ENCODE peak calls at places on chromosomes 6 and 20, in eight cellular contexts. I, N, D, M, F, O, C and E are unnamed samples.

GRCh38 chr20:11261533-11262000 is 587.8 kb upstream of the JAG1 start:
- DNase-seq in I (no peak), N (no peak), D (peak), M (no peak), F (peak), O (peak), C (no peak), E (no peak)

GRCh38 chr6:69705954-69706353 is 90.9 kb downstream of the LMBRD1 start:
- DNase-seq in I (no peak), N (no peak), D (no peak), M (no peak), F (no peak), O (no peak), C (no peak), E (no peak)

GRCh38 chr6:71410164-71410566 is 121.6 kb downstream of the OGFRL1 start:
- DNase-seq in I (no peak), N (no peak), D (no peak), M (no peak), F (peak), O (peak), C (no peak), E (no peak)

GRCh38 chr6:40346241-40346640 is 240.9 kb downstream of the LRFN2 start:
- DNase-seq in I (no peak), N (no peak), D (no peak), M (no peak), F (no peak), O (no peak), C (no peak), E (no peak)

GRCh38 chr6:13508711-13509705 is 21.6 kb upstream of the GFOD1 start:
- DNase-seq in I (peak), N (no peak), D (peak), M (peak), F (no peak), O (no peak), C (no peak), E (no peak)

GRCh38 chr20:20393770-20394169 is 25.9 kb downstream of the INSM1 start:
- DNase-seq in I (no peak), N (no peak), D (no peak), M (no peak), F (no peak), O (no peak), C (no peak), E (no peak)

GRCh38 chr6:130896249-130896648 is 69.0 kb downstream of the SMLR1 start:
- DNase-seq in I (no peak), N (no peak), D (no peak), M (no peak), F (no peak), O (no peak), C (no peak), E (no peak)

GRCh38 chr6:18151801-18152200 is 3.1 kb downstream of the TPMT start:
- DNase-seq in I (no peak), N (no peak), D (no peak), M (no peak), F (no peak), O (no peak), C (no peak), E (no peak)

GRCh38 chr6:125022391-125022989 is 60.3 kb downstream of the RNF217 start:
- DNase-seq in I (no peak), N (no peak), D (no peak), M (no peak), F (no peak), O (no peak), C (no peak), E (no peak)

GRCh38 chr6:33061987-33062386 is 11.5 kb downstream of the HLA-DPA1 start:
- DNase-seq in I (no peak), N (no peak), D (no peak), M (no peak), F (peak), O (peak), C (no peak), E (peak)

GRCh38 chr20:62320581-62321354 is 18.0 kb downstream of the ADRM1 start:
- DNase-seq in I (peak), N (no peak), D (no peak), M (no peak), F (no peak), O (peak), C (no peak), E (no peak)

GRCh38 chr20:61806314-61806713 is 259.4 kb downstream of the TAF4 start:
- DNase-seq in I (no peak), N (peak), D (no peak), M (no peak), F (no peak), O (no peak), C (no peak), E (peak)

GRCh38 chr6:3366596-3367413 is 90.0 kb downstream of the SLC22A23 start:
- DNase-seq in I (no peak), N (no peak), D (no peak), M (no peak), F (no peak), O (no peak), C (no peak), E (no peak)

GRCh38 chr6:36893976-36894932 is 8.5 kb downstream of the C6orf89 start:
- DNase-seq in I (no peak), N (no peak), D (no peak), M (no peak), F (peak), O (no peak), C (no peak), E (no peak)
- H3K4me3 ChIP-seq in I (no peak), N (no peak), D (no peak), M (no peak), F (no peak), O (no peak), C (no peak), E (no peak)

GRCh38 chr6:158388727-158389126 is 76.5 kb downstream of the TULP4 start:
- DNase-seq in I (no peak), N (no peak), D (no peak), M (no peak), F (no peak), O (peak), C (no peak), E (no peak)

GRCh38 chr6:158387578-158387977 is 75.3 kb downstream of the TULP4 start:
- DNase-seq in I (no peak), N (no peak), D (no peak), M (no peak), F (no peak), O (no peak), C (no peak), E (no peak)

GRCh38 chr6:158391276-158391675 is 79.0 kb downstream of the TULP4 start:
- DNase-seq in I (no peak), N (no peak), D (no peak), M (no peak), F (no peak), O (no peak), C (no peak), E (no peak)

GRCh38 chr6:158387036-158387435 is 74.8 kb downstream of the TULP4 start:
- DNase-seq in I (no peak), N (no peak), D (no peak), M (no peak), F (no peak), O (peak), C (no peak), E (no peak)

DNA sequence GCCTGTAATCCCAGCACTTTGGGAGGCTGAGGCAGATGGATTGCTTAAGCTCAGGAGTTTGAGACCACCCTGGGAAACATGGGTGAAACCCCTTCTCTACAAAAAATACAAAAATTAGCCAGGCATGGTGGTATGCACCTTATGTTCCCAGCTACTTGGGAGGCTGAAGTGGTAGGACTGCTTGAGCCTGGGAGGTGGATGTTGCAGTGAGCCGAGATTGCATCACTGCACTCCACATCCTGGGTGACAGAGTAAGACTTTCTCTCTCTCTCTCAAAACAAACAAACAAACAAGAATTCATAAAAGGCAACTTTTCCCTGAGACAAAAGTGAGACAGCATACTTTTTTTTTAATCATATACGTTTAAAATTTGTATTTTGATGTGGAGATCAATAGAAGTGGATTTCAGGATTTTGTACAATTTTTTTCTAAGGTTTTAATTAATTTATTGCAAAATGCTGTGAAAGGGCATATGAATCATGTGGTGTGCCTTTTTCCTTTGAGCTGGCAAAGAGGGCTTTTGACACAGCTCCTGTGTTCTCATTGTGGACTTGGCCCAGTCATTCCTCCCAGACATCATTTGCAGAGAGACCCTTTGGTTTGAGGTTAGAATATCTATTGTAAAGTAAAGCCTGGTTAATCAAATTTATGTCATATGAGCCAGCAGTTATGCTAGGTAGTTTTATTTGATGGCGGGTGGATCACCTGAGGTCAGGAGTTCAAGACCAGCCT is 77.1 kb downstream of the TULP4 start:
- DNase-seq in I (no peak), N (no peak), D (no peak), M (no peak), F (peak), O (no peak), C (no peak), E (no peak)
- H3K4me3 ChIP-seq in I (no peak), N (no peak), D (no peak), M (no peak), F (no peak), O (no peak), C (no peak), E (no peak)

GRCh38 chr6:21918081-21918480 is 324.5 kb downstream of the SOX4 start:
- DNase-seq in I (no peak), N (no peak), D (no peak), M (no peak), F (peak), O (no peak), C (no peak), E (no peak)

GRCh38 chr6:21914121-21914973 is 320.8 kb downstream of the SOX4 start:
- DNase-seq in I (peak), N (peak), D (no peak), M (peak), F (peak), O (no peak), C (peak), E (peak)

GRCh38 chr6:21918666-21919065 is 325.1 kb downstream of the SOX4 start:
- DNase-seq in I (no peak), N (no peak), D (no peak), M (no peak), F (peak), O (no peak), C (no peak), E (no peak)

GRCh38 chr6:21911208-21911607 is 317.7 kb downstream of the SOX4 start:
- DNase-seq in I (no peak), N (no peak), D (no peak), M (no peak), F (no peak), O (no peak), C (no peak), E (no peak)

GRCh38 chr6:21915707-21916399 is 322.3 kb downstream of the SOX4 start:
- DNase-seq in I (no peak), N (no peak), D (no peak), M (no peak), F (peak), O (peak), C (no peak), E (no peak)
- H3K4me3 ChIP-seq in I (no peak), N (no peak), D (peak), M (no peak), F (no peak), O (no peak), C (no peak), E (no peak)

GRCh38 chr20:32387262-32387661 is 29.1 kb downstream of the ASXL1 start:
- DNase-seq in I (no peak), N (no peak), D (no peak), M (no peak), F (no peak), O (peak), C (no peak), E (no peak)
- H3K4me3 ChIP-seq in I (no peak), N (no peak), D (no peak), M (no peak), F (no peak), O (no peak), C (no peak), E (no peak)

GRCh38 chr6:138086573-138087196 is 20.5 kb downstream of the PERP start:
- DNase-seq in I (no peak), N (no peak), D (no peak), M (no peak), F (peak), O (no peak), C (peak), E (no peak)

GRCh38 chr6:138089325-138089724 is 17.9 kb downstream of the PERP start:
- DNase-seq in I (no peak), N (no peak), D (no peak), M (no peak), F (peak), O (no peak), C (no peak), E (no peak)

GRCh38 chr6:138085839-138086222 is 21.4 kb downstream of the PERP start:
- DNase-seq in I (no peak), N (no peak), D (no peak), M (no peak), F (no peak), O (no peak), C (no peak), E (no peak)

GRCh38 chr6:138088307-138088744 is 18.9 kb downstream of the PERP start:
- DNase-seq in I (peak), N (no peak), D (peak), M (peak), F (peak), O (no peak), C (peak), E (peak)

DNA sequence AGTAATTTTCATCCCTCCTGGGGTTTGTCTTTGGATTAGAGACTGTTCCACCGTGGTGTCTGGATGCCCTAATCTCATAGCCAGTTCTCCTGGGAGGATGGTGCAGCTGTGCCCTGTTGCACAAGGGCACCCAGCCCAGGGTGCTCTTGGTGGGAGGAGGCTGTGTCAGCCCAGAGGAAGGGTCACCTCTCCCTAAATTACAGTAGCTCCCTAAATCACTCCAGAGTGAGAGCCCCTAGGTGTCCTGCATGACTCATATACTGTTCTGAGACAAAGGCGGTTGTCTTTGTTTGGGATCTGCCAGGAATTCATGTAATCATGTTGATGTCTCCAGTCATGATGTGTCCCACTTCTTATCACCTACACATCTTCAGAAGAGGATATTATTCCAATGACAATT is 19.7 kb downstream of the PERP start:
- DNase-seq in I (no peak), N (no peak), D (no peak), M (no peak), F (peak), O (no peak), C (no peak), E (no peak)
- H3K4me3 ChIP-seq in I (no peak), N (no peak), D (no peak), M (no peak), F (no peak), O (no peak), C (no peak), E (no peak)

GRCh38 chr6:14730654-14731053 is 515.2 kb upstream of the JARID2 start:
- DNase-seq in I (no peak), N (no peak), D (no peak), M (no peak), F (no peak), O (no peak), C (no peak), E (no peak)
- H3K4me3 ChIP-seq in I (no peak), N (no peak), D (no peak), M (no peak), F (no peak), O (no peak), C (no peak), E (no peak)